ENCODE peak calls at places on chromosomes 7 and 10, in six cellular contexts. U is aorta, H is PC-3, N is endodermal cell, V is colonic mucosa, G is right lobe of liver. R is an unnamed sample. For H3K4me1, the result is how much of the 10 kb centered on the place peaks cover.

GRCh38 chr10:14936584-14936983 is 17.3 kb downstream of the DCLRE1C start:
- DNase-seq in V (no peak), H (no peak), G (no peak), N (no peak), U (no peak), R (no peak)

GRCh38 chr7:37545619-37546356 is 97.1 kb upstream of the ELMO1 start:
- DNase-seq in V (no peak), H (no peak), U (no peak), G (no peak), N (no peak), R (no peak)

GRCh38 chr10:69489506-69490090 is 38.3 kb downstream of the TSPAN15 start:
- DNase-seq in U (no peak), H (no peak), G (peak), V (no peak), N (no peak), R (peak)

GRCh38 chr10:98295907-98296306 is 27.9 kb upstream of the LOXL4 start:
- DNase-seq in V (no peak), H (peak), U (no peak), N (no peak), G (no peak), R (no peak)

GRCh38 chr10:515674-516073 is 173.8 kb downstream of the DIP2C start:
- DNase-seq in V (no peak), G (no peak), U (no peak), H (no peak), N (no peak), R (no peak)

GRCh38 chr7:135773451-135773850 is 24.8 kb upstream of the FAM180A start:
- DNase-seq in H (peak), V (peak), G (no peak), U (no peak), N (no peak), R (no peak)

GRCh38 chr7:115274-115911 is 77.0 kb upstream of the FAM20C start:
- DNase-seq in G (no peak), H (no peak), N (peak), U (peak), V (no peak), R (no peak)

GRCh38 chr10:46232666-46233065 is 54.1 kb upstream of the ANTXRL start:
- DNase-seq in H (no peak), V (peak), N (peak), U (no peak), G (no peak), R (no peak)

GRCh38 chr10:132186488-132187413 is at the start of gene DPYSL4:
- DNase-seq in U (no peak), V (no peak), G (no peak), H (peak), N (peak), R (peak)

GRCh38 chr10:110821508-110821907 is 50.2 kb upstream of the PDCD4 start:
- DNase-seq in N (no peak), G (no peak), U (peak), V (peak), H (no peak), R (peak)

GRCh38 chr10:10833955-10834354 is 183.7 kb upstream of the CELF2 start:
- DNase-seq in V (no peak), H (no peak), N (no peak), G (no peak), U (no peak), R (no peak)

GRCh38 chr7:90180649-90181048 is 26.4 kb downstream of the STEAP1 start:
- DNase-seq in V (no peak), H (peak), N (no peak), U (no peak), G (no peak), R (no peak)

GRCh38 chr7:47531584-47532492 is 50.1 kb downstream of the TNS3 start:
- DNase-seq in U (no peak), V (no peak), N (peak), G (no peak), H (no peak), R (no peak)

GRCh38 chr7:47536705-47537611 is 45.0 kb downstream of the TNS3 start:
- DNase-seq in V (peak), G (peak), H (peak), N (peak), U (peak), R (peak)

GRCh38 chr7:47535704-47536628 is 45.9 kb downstream of the TNS3 start:
- DNase-seq in V (no peak), H (no peak), U (no peak), G (no peak), N (no peak), R (no peak)

GRCh38 chr7:47535033-47535703 is 46.7 kb downstream of the TNS3 start:
- DNase-seq in U (no peak), G (no peak), V (no peak), N (no peak), H (no peak), R (no peak)

DNA sequence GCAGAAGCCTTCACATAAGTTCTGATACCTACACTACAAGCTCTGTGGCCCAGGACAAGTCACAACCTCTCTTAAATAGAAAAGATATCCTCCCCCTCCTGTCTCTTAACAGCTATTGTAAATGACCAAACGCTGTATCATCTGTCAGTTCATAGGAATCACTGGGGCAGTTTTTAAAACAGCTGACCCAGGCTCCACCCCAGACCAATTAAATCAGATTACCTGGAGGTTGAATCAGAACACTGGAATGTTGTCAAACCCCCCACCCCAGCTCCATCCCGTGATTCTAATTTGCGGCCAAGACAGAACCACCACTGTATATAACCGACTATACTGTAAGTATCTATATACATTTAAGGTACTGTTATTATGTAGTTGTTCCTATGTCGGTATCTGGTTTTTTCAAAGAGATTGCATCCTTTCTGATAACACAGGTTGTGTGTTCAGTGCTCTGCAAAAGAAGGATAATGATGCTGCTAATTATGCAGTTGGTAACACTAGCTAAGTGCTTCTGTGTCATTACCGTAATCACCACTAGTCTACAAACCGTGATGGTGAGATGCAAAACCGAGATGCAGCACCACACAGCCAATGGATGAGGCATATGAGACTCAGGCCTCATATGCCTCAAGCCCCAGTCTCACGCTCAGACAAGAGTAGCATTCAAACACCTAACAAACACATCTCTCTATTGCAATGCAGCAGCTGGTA is 47.4 kb downstream of the TNS3 start:
- DNase-seq in N (peak), G (no peak), V (no peak), H (peak), U (no peak), R (no peak)
- H3K4me1 ChIP-seq in N (under half), G (half or more), V (under half), H (half or more), U (under half), R (under half)

GRCh38 chr10:50862719-50863118 is 22.7 kb downstream of the A1CF start:
- DNase-seq in H (no peak), G (no peak), N (no peak), U (no peak), V (no peak), R (no peak)
- H3K4me1 ChIP-seq in H (under half), G (under half), N (under half), U (under half), V (under half), R (under half)

GRCh38 chr10:102436312-102436711 is 3.9 kb upstream of the CUEDC2 start:
- DNase-seq in G (peak), U (no peak), V (no peak), N (no peak), H (no peak), R (no peak)

GRCh38 chr10:102435529-102436233 is 3.3 kb upstream of the CUEDC2 start:
- DNase-seq in U (no peak), N (peak), H (no peak), G (no peak), V (no peak), R (no peak)

GRCh38 chr10:102433619-102434046 is 1.3 kb upstream of the CUEDC2 start:
- DNase-seq in G (no peak), U (no peak), V (no peak), H (no peak), N (no peak), R (no peak)

GRCh38 chr10:102434251-102434913 is 2.0 kb upstream of the CUEDC2 start:
- DNase-seq in V (no peak), G (no peak), N (no peak), H (no peak), U (no peak), R (no peak)

GRCh38 chr10:102435098-102435497 is 2.7 kb upstream of the CUEDC2 start:
- DNase-seq in G (no peak), V (no peak), H (no peak), N (no peak), U (no peak), R (no peak)
- H3K4me1 ChIP-seq in G (under half), V (under half), H (under half), N (under half), U (under half), R (under half)

DNA sequence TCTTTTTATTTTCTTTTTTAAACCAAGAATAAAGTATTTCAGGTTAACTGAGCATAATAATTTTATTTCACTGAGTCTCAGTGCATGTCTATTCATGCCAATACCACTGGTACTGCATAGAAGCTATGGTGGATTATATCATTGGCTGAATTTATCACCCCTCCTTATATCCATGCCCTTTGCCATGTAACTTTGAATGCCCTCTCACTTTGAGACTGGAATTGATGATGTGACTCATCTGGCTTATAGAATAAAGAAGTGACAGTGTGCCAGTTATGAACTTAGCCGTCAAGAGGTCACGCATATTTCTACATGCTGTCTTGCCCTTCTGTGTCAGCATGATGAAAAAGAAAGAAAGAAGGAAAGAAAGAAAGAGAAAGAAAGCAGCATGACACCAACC is 20.7 kb upstream of the ABLIM1 start:
- DNase-seq in V (no peak), U (no peak), N (no peak), H (no peak), G (no peak), R (no peak)
- H3K4me1 ChIP-seq in V (under half), U (under half), N (under half), H (under half), G (under half), R (under half)

GRCh38 chr10:101028446-101029244 is 2.3 kb downstream of the PDZD7 start:
- DNase-seq in N (no peak), U (no peak), V (no peak), H (no peak), G (no peak), R (no peak)

GRCh38 chr10:101031128-101031795 is at the start of the genes PDZD7 and SFXN3:
- DNase-seq in H (peak), G (peak), N (peak), V (peak), U (peak), R (peak)

GRCh38 chr10:101031796-101032636 is 982 bp downstream of the SFXN3 start:
- DNase-seq in G (peak), U (peak), N (peak), H (peak), V (peak), R (peak)

GRCh38 chr10:101030492-101031127 is 319 bp downstream of the PDZD7 start:
- DNase-seq in G (no peak), U (no peak), N (peak), V (no peak), H (peak), R (no peak)

GRCh38 chr10:101029520-101030309 is 1.2 kb downstream of the PDZD7 start:
- DNase-seq in H (no peak), G (no peak), V (no peak), U (no peak), N (peak), R (no peak)
- H3K4me1 ChIP-seq in H (under half), G (under half), V (under half), U (under half), N (under half), R (under half)

DNA sequence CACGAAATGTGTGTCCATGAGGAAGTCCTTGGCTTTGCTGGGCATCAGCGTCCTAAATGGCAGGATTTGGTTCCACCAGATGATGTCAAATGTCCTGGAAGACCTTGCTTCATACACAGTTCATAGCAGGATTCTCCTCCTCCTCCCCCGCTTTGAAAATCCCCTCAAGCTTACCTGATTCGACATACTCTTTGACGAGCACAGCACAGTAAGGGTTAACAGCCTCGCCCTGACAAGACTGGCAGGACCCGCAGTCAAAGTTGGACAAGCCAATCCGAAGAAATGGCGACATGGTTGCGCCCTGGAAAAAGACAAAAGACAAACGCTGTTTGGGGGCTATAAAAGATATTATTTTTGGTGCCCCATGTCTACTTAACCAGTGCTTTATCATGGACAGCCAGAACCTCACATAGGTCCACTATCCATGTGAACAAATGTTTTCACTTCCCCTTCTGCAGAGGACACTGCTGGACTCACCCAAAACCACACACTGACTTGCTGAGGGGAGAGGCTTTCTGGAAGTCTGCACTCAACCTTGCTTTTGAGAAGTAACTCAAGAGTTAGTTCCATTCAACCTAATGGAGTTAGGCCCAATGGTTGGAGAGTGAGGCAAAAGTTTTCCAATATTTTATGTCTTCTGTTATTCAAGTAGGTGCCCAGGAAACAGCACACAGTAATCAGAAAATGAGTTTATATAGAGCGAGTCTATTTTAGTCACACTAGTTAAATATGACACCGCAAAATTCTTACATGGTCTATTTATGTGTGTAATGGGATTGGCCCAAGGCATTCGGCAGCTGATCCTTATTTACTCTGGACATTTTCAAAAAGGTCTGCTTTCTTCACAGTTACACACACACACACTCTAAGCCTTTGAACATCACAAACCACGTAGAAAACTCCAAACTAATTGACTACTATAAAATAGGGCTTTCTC is 65.0 kb downstream of the PRKCQ start:
- DNase-seq in U (no peak), V (no peak), H (no peak), G (no peak), N (no peak), R (no peak)
- H3K4me1 ChIP-seq in U (under half), V (under half), H (under half), G (under half), N (under half), R (under half)